ENCODE peak calls at places on chromosomes 4 and X, in five cellular contexts. C is IMR-90, A is astrocyte of the spinal cord, W is H9, U is sigmoid colon. J is an unnamed sample.

GRCh38 chr4:3317011-3317655 is 24.3 kb downstream of the RGS12 start:
- DNase-seq in C (no peak), A (no peak), W (peak; percentile 25), U (no peak), J (no peak)

GRCh38 chrX:45266456-45266855 is 65.8 kb upstream of the DIPK2B start:
- DNase-seq in C (no peak), A (no peak), W (no peak), U (no peak), J (no peak)

GRCh38 chr4:87073570-87074470 is 139.0 kb downstream of the AFF1 start:
- DNase-seq in C (peak; percentile 62), A (peak; percentile 44), W (no peak), U (peak; percentile 82), J (no peak)

GRCh38 chr4:78544681-78545080 is 6.9 kb upstream of the ANXA3 start:
- DNase-seq in C (peak; percentile 63), A (peak; percentile 23), W (no peak), U (no peak), J (no peak)

GRCh38 chr4:306551-306961 is 1.3 kb upstream of the ZNF732 start:
- DNase-seq in C (no peak), A (no peak), W (no peak), U (no peak), J (no peak)

GRCh38 chrX:41621236-41621651 is 67.5 kb upstream of the GPR34 start:
- DNase-seq in C (peak; percentile 62), A (peak; percentile 30), W (peak; percentile 32), U (no peak), J (no peak)

GRCh38 chr4:15755321-15755750 is 22.8 kb upstream of the CD38 start:
- DNase-seq in C (peak; percentile 69), A (peak; percentile 64), W (no peak), U (no peak), J (no peak)

GRCh38 chr4:18366762-18367358 is 345.3 kb upstream of the LCORL start:
- DNase-seq in C (peak; percentile 6), A (peak; percentile 19), W (no peak), U (no peak), J (no peak)

GRCh38 chr4:41538017-41538733 is at the start of gene LIMCH1:
- DNase-seq in C (no peak), A (no peak), W (peak; percentile 66), U (peak; percentile 83), J (no peak)

GRCh38 chr4:147547314-147548056 is 66.6 kb downstream of the EDNRA start:
- DNase-seq in C (peak; percentile 88), A (peak; percentile 81), W (no peak), U (no peak), J (no peak)

GRCh38 chr4:38071801-38072567 is 111.8 kb downstream of the PTTG2 start:
- DNase-seq in C (peak; percentile 44), A (no peak), W (no peak), U (no peak), J (no peak)
- TF ChIP-seq CTCF in C (no peak), A (no peak), W (no peak), U (no peak), J (no peak)

GRCh38 chr4:83989835-83990234 is 453.9 kb downstream of the GPAT3 start:
- DNase-seq in C (no peak), A (no peak), W (no peak), U (no peak), J (no peak)

GRCh38 chr4:83996254-83996653 is 460.3 kb downstream of the GPAT3 start:
- DNase-seq in C (no peak), A (no peak), W (no peak), U (no peak), J (no peak)

DNA sequence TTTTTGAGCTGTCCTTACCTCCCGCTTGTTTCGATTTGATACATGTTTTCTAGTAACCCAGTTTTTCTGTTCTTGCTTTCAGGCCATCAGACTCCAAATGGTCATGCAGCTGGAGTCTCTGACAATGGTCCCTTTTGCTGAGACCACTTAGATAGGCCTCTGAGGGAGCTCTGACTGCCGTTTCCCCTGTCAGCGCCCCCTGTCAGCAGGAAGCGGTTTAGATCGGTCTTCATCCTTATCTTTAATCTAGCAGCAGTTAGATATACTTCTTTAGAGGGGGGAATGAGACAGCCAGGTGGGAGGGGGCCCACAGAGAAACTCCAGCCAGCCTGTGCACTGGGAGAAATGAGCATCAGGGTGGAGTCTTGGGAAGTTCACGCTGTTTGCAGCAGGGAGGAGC is 457.9 kb downstream of the GPAT3 start:
- DNase-seq in C (no peak), A (no peak), W (peak; percentile 77), U (no peak), J (no peak)
- TF ChIP-seq CTCF in C (peak; percentile 17), A (peak; percentile 9), W (peak; percentile 80), U (no peak), J (no peak)

GRCh38 chr4:25178838-25179261 is 18.6 kb upstream of the SEPSECS start:
- DNase-seq in C (no peak), A (no peak), W (no peak), U (no peak), J (no peak)
- TF ChIP-seq CTCF in C (no peak), A (no peak), W (no peak), U (no peak), J (no peak)

GRCh38 chr4:143396695-143397094 is 60.0 kb downstream of the GAB1 start:
- DNase-seq in C (peak; percentile 40), A (no peak), W (no peak), U (no peak), J (no peak)
- TF ChIP-seq CTCF in C (peak; percentile 30), A (no peak), W (peak; percentile 52), U (no peak), J (no peak)

GRCh38 chr4:137545461-137545861 is 13.2 kb upstream of the PCDH18 start:
- DNase-seq in C (peak; percentile 94), A (peak; percentile 72), W (no peak), U (peak; percentile 68), J (no peak)
- TF ChIP-seq CTCF in C (peak; percentile 37), A (no peak), W (no peak), U (no peak), J (no peak)

DNA sequence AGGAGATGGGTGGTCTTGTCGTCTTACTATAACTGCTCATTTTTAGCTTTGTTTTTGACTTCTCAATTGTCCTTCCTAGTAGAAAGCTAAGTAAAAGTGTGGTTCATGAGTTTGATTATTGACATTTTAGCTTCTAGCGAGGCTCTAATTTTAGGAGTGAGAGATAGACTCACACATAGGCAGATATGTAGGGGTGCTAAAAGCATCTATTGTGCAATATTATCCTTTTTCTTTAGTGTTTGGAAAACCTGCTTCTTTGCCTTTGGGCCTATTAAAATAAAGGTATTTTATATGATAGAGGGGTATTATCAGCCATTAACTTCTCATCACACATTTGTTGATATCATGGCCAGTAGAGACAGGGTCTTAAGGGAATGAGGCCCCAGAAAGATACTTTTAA is 195.3 kb downstream of the SPRY1 start:
- DNase-seq in C (no peak), A (no peak), W (no peak), U (no peak), J (no peak)
- TF ChIP-seq CTCF in C (no peak), A (no peak), W (no peak), U (no peak), J (no peak)

GRCh38 chr4:61590881-61591280 is 390.8 kb downstream of the ADGRL3 start:
- DNase-seq in C (no peak), A (no peak), W (no peak), U (no peak), J (peak; percentile 15)
- TF ChIP-seq CTCF in C (no peak), A (peak; percentile 23), W (peak; percentile 79), U (no peak), J (peak; percentile 35)

GRCh38 chr4:154686838-154687237 is 57.0 kb upstream of the LRAT start:
- DNase-seq in C (no peak), A (no peak), W (no peak), U (no peak), J (no peak)
- TF ChIP-seq CTCF in C (peak; percentile 2), A (no peak), W (no peak), U (no peak), J (peak; percentile 41)

DNA sequence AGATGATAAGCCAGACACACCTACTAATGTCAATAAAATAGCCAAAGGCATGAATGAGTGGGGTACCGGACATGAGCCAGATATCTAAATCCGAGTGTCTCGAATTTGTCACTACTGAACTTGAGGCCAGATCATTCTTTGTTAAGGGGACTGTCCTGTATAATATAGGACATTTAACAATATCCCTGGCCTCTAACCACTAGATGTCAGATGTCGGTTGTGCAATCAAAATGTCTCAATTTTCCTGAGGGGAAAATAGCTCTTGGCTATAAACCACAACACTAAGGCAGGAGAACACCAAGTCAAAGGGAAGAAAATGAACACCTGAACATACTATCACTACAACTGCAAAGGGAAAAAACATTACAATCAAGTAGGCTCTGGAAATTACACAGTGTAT is 154.5 kb downstream of the GPM6A start:
- DNase-seq in C (no peak), A (no peak), W (no peak), U (no peak), J (no peak)
- TF ChIP-seq CTCF in C (no peak), A (no peak), W (peak; percentile 20), U (no peak), J (no peak)